ENCODE peak calls at places on chromosomes 6 and 20, in four cellular contexts. U is effector memory CD4-positive, alpha-beta T cell; C is transverse colon; J is IMR-90. Y is an unnamed sample. For H3K4me1, the result is how much of the 10 kb centered on the place peaks cover.

GRCh38 chr6:3331948-3332347 is 73.2 kb downstream of the PSMG4 start:
- DNase-seq in U (no peak), C (no peak), J (no peak), Y (no peak)

GRCh38 chr6:167933847-167934246 is 63.6 kb upstream of the KIF25 start:
- DNase-seq in U (no peak), C (no peak), J (no peak), Y (no peak)

GRCh38 chr6:6152060-6152459 is 145.3 kb upstream of the NRN1 start:
- DNase-seq in U (no peak), C (no peak), J (no peak), Y (no peak)

GRCh38 chr6:169720207-169720855 is 4.0 kb downstream of the PHF10 start:
- DNase-seq in U (no peak), C (no peak), J (no peak), Y (no peak)

GRCh38 chr6:47439348-47439668 is 38.3 kb upstream of the CD2AP start:
- DNase-seq in U (no peak), C (no peak), J (no peak), Y (no peak)

GRCh38 chr6:167855825-167856425 is 29.2 kb downstream of the AFDN start:
- DNase-seq in U (no peak), C (no peak), J (peak), Y (no peak)

GRCh38 chr6:163338671-163339405 is 75.7 kb upstream of the QKI start:
- DNase-seq in U (no peak), C (no peak), J (peak), Y (no peak)

GRCh38 chr6:136251394-136251793 is 1.3 kb upstream of the MTFR2 start:
- DNase-seq in U (no peak), C (no peak), J (no peak), Y (no peak)

GRCh38 chr6:104789770-104790190 is 69.9 kb downstream of the HACE1 start:
- DNase-seq in U (no peak), C (no peak), J (peak), Y (no peak)

GRCh38 chr6:138099832-138100231 is 7.4 kb downstream of the PERP start:
- DNase-seq in U (no peak), C (no peak), J (peak), Y (no peak)

GRCh38 chr6:43608310-43608763 is 20.7 kb downstream of the GTPBP2 start:
- DNase-seq in U (peak), C (peak), J (peak), Y (peak)

GRCh38 chr6:156885562-156885961 is 108.4 kb downstream of the ARID1B start:
- DNase-seq in U (no peak), C (no peak), J (no peak), Y (no peak)

GRCh38 chr20:8361008-8361652 is 229.1 kb downstream of the PLCB1 start:
- DNase-seq in U (no peak), C (no peak), J (peak), Y (no peak)

GRCh38 chr6:157280153-157280552 is 43.2 kb downstream of the TMEM242 start:
- DNase-seq in U (no peak), C (no peak), J (no peak), Y (no peak)

GRCh38 chr6:111207141-111207858 is 120.0 kb downstream of the SLC16A10 start:
- DNase-seq in U (no peak), C (no peak), J (peak), Y (no peak)

GRCh38 chr6:158174514-158174913 is 6.4 kb downstream of the GTF2H5 start:
- DNase-seq in U (no peak), C (no peak), J (peak), Y (no peak)

GRCh38 chr20:24164360-24164759 is 175.8 kb upstream of the GGTLC1 start:
- DNase-seq in U (no peak), C (no peak), J (no peak), Y (no peak)

GRCh38 chr20:44418069-44418905 is 57.4 kb upstream of the TTPAL start:
- DNase-seq in U (no peak), C (no peak), J (no peak), Y (peak)

GRCh38 chr6:4355241-4355640 is 219.9 kb upstream of the ECI2 start:
- DNase-seq in U (no peak), C (no peak), J (peak), Y (no peak)

GRCh38 chr20:36133821-36134220 is 20.7 kb upstream of the EPB41L1 start:
- DNase-seq in U (no peak), C (no peak), J (no peak), Y (no peak)
- H3K4me1 ChIP-seq in U (under half), C (under half), J (under half), Y (under half)

GRCh38 chr6:35780719-35781118 is at the start of gene CLPSL1:
- DNase-seq in U (no peak), C (no peak), J (no peak), Y (no peak)
- H3K4me3 ChIP-seq in U (no peak), C (no peak), J (no peak), Y (no peak)

DNA sequence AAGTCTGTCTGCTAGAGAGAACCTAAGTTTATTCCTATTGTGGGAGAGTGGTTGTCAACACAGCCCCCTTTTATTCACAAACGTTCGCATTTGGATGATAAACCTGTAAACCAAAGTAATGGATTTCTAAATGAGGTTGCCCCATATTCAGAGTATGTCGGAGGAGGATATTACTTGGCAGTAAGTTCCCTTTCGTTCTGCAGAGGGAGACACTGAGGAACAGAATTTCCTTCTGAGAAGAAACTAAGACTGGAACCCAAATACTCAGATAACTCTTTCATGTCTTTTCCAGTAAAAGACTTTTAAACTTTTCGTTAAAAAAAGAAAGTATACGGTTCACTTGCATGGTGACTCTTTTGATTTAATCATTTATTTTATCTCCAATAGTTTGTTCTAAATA is 754.6 kb upstream of the MMS22L start:
- DNase-seq in U (no peak), C (no peak), J (no peak), Y (no peak)
- H3K4me1 ChIP-seq in U (under half), C (under half), J (under half), Y (under half)

GRCh38 chr6:127162808-127163207 is 44.3 kb downstream of the RSPO3 start:
- DNase-seq in U (no peak), C (no peak), J (no peak), Y (no peak)
- H3K4me3 ChIP-seq in U (no peak), C (no peak), J (no peak), Y (no peak)

GRCh38 chr6:149492798-149493165 is 8.0 kb upstream of the ZC3H12D start:
- DNase-seq in U (no peak), C (no peak), J (no peak), Y (no peak)

GRCh38 chr6:149488815-149489214 is 4.0 kb upstream of the ZC3H12D start:
- DNase-seq in U (no peak), C (no peak), J (no peak), Y (no peak)

GRCh38 chr6:149489967-149490366 is 5.2 kb upstream of the ZC3H12D start:
- DNase-seq in U (no peak), C (no peak), J (no peak), Y (no peak)

GRCh38 chr6:149497365-149497764 is 12.6 kb upstream of the ZC3H12D start:
- DNase-seq in U (no peak), C (no peak), J (no peak), Y (no peak)

GRCh38 chr6:149493697-149494334 is 9.0 kb upstream of the ZC3H12D start:
- DNase-seq in U (no peak), C (peak), J (no peak), Y (no peak)
- H3K4me1 ChIP-seq in U (under half), C (under half), J (under half), Y (under half)

DNA sequence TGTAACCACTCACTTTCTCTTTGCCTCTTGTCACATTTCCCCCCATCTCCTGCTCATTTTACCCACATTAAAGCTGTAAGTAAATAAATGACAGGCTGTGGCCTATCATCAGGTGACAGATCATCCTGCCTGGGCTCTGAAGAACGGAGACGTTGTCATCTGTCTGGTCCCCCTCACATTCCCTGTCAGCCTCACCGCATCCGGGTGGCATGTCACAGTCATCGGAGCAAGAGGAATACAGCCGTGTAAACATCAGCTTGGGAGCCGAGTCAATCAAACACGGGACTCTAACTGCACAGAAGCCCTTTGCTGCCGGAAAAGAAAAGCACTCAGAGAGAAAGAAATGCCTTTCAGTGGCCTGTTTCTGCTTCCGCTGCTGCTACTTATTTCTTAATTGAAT is 371.9 kb upstream of the ID4 start:
- DNase-seq in U (no peak), C (no peak), J (no peak), Y (no peak)
- H3K4me3 ChIP-seq in U (no peak), C (no peak), J (no peak), Y (no peak)

DNA sequence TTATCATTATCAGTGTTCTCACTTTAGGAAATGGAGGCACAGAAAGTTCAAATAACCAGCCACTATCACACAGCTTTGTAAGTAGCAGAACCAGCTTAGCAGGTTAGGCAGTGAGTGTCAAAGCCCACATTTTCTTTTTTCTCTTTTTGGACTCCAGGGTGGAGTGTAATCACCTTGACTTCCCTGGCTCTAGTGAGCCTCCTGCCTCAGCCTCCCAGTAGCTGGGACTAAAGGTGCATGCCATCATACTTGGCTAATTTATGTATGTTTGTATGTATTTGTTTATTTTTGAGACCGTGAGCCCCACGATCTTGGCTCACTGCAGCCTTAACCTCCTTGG is 7.8 kb upstream of the NCOA3 start:
- DNase-seq in U (no peak), C (no peak), J (no peak), Y (no peak)
- H3K4me1 ChIP-seq in U (under half), C (under half), J (under half), Y (under half)

GRCh38 chr6:118708736-118709135 is 57.3 kb upstream of the CEP85L start:
- DNase-seq in U (no peak), C (no peak), J (peak), Y (no peak)

GRCh38 chr6:118708055-118708454 is 56.7 kb upstream of the CEP85L start:
- DNase-seq in U (no peak), C (no peak), J (peak), Y (no peak)

GRCh38 chr6:118706702-118707101 is 55.3 kb upstream of the CEP85L start:
- DNase-seq in U (no peak), C (no peak), J (no peak), Y (no peak)

GRCh38 chr6:118704911-118705310 is 53.5 kb upstream of the CEP85L start:
- DNase-seq in U (no peak), C (no peak), J (no peak), Y (no peak)

DNA sequence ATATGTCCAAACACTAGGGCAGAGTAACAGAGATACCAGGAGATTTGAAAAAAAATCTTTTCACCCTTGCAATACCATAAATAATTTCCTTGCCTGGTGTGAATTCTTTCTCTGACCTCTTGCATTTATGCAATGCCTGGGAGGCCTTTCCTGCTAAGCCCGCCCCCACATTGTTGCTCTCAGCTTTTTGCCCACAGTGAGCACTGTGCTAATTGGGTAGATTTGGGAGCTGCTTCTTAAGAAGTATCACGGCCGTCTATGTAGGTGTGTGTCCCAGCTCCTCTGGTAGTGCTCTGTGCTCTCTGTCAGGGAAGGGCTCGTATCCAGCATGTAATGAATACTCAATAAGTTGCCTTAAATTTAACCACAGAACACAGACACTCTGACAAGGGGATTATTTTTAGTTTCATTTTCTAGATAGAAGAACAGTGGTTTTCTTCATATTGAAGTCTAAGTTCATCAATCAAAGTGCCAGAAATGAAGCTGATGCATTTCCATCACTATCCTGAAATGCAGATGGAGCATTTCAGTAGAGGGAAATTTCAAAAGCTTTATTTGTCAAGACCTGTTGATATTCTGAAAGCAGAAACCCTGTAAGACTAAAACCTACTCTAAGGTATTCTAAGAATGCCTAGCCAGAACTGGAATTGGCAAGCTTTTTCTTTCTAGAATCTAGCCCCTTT is 54.5 kb upstream of the CEP85L start:
- DNase-seq in U (no peak), C (peak), J (peak), Y (peak)
- H3K4me3 ChIP-seq in U (peak), C (no peak), J (peak), Y (no peak)

Y was measured in testis.